ENCODE peak calls at places on chromosomes 3 and 15, in seven cellular contexts. One of them, this sample, is unnamed.
A peak's percentile ranks its signal among the peaks of the same experiment; 100 is the strongest.

GRCh38 chr3:137762674-137763593 is 1.2 kb upstream of the SOX14 start:
- DNase-seq in HFFc6: no peak
- DNase-seq in MV-4-11: no peak
- DNase-seq in anterior cingulate cortex: no peak
- DNase-seq in Caki2: no peak
- DNase-seq in A673: no peak
- DNase-seq in Right ventricle myocardium superior: no peak
- DNase-seq in this sample: no peak

GRCh38 chr3:88057650-88058321 is 1.0 kb downstream of the CGGBP1 start:
- DNase-seq in HFFc6: peak; percentile 6
- DNase-seq in MV-4-11: no peak
- DNase-seq in anterior cingulate cortex: no peak
- DNase-seq in Caki2: peak; percentile 14
- DNase-seq in A673: peak; percentile 64
- DNase-seq in Right ventricle myocardium superior: no peak
- DNase-seq in this sample: no peak

GRCh38 chr3:4943553-4943952 is 35.7 kb upstream of the BHLHE40 start:
- DNase-seq in HFFc6: no peak
- DNase-seq in MV-4-11: no peak
- DNase-seq in anterior cingulate cortex: no peak
- DNase-seq in Caki2: no peak
- DNase-seq in A673: peak; percentile 7
- DNase-seq in Right ventricle myocardium superior: no peak
- DNase-seq in this sample: no peak

GRCh38 chr3:189139631-189140030 is 32.1 kb upstream of the TPRG1 start:
- DNase-seq in HFFc6: no peak
- DNase-seq in MV-4-11: no peak
- DNase-seq in anterior cingulate cortex: no peak
- DNase-seq in Caki2: no peak
- DNase-seq in A673: no peak
- DNase-seq in Right ventricle myocardium superior: no peak
- DNase-seq in this sample: no peak

GRCh38 chr3:150490212-150490611 is 56.1 kb downstream of the SERP1 start:
- DNase-seq in HFFc6: no peak
- DNase-seq in MV-4-11: no peak
- DNase-seq in anterior cingulate cortex: no peak
- DNase-seq in Caki2: no peak
- DNase-seq in A673: no peak
- DNase-seq in Right ventricle myocardium superior: no peak
- DNase-seq in this sample: no peak

GRCh38 chr15:51724673-51725072 is 12.8 kb downstream of the LYSMD2 start:
- DNase-seq in HFFc6: no peak
- DNase-seq in MV-4-11: no peak
- DNase-seq in anterior cingulate cortex: no peak
- DNase-seq in Caki2: no peak
- DNase-seq in A673: peak; percentile 16
- DNase-seq in Right ventricle myocardium superior: no peak
- DNase-seq in this sample: no peak

GRCh38 chr3:177287231-177287630 is 89.9 kb upstream of the TBL1XR1 start:
- DNase-seq in HFFc6: no peak
- DNase-seq in MV-4-11: peak; percentile 65
- DNase-seq in anterior cingulate cortex: no peak
- DNase-seq in Caki2: no peak
- DNase-seq in A673: no peak
- DNase-seq in Right ventricle myocardium superior: no peak
- DNase-seq in this sample: no peak

GRCh38 chr15:73751896-73752816 is 995 bp downstream of the INSYN1 start:
- DNase-seq in HFFc6: no peak
- DNase-seq in MV-4-11: no peak
- DNase-seq in anterior cingulate cortex: no peak
- DNase-seq in Caki2: no peak
- DNase-seq in A673: no peak
- DNase-seq in Right ventricle myocardium superior: no peak
- DNase-seq in this sample: no peak

GRCh38 chr3:123194552-123194951 is 7.2 kb upstream of the SEC22A start:
- DNase-seq in HFFc6: no peak
- DNase-seq in MV-4-11: no peak
- DNase-seq in anterior cingulate cortex: no peak
- DNase-seq in Caki2: no peak
- DNase-seq in A673: no peak
- DNase-seq in Right ventricle myocardium superior: no peak
- DNase-seq in this sample: no peak

GRCh38 chr3:60140160-60140559 is 1090.3 kb upstream of the CFAP20DC start:
- DNase-seq in HFFc6: no peak
- DNase-seq in MV-4-11: no peak
- DNase-seq in anterior cingulate cortex: no peak
- DNase-seq in Caki2: no peak
- DNase-seq in A673: no peak
- DNase-seq in Right ventricle myocardium superior: no peak
- DNase-seq in this sample: no peak

GRCh38 chr3:108780235-108780634 is 23.0 kb upstream of the RETNLB start:
- DNase-seq in HFFc6: no peak
- DNase-seq in MV-4-11: no peak
- DNase-seq in anterior cingulate cortex: no peak
- DNase-seq in Caki2: no peak
- DNase-seq in A673: no peak
- DNase-seq in Right ventricle myocardium superior: no peak
- DNase-seq in this sample: no peak

GRCh38 chr3:2098398-2099027 is at the start of gene CNTN4:
- DNase-seq in HFFc6: no peak
- DNase-seq in MV-4-11: no peak
- DNase-seq in anterior cingulate cortex: no peak
- DNase-seq in Caki2: peak; percentile 73
- DNase-seq in A673: peak; percentile 89
- DNase-seq in Right ventricle myocardium superior: peak; percentile 53
- DNase-seq in this sample: no peak

GRCh38 chr3:126342211-126342610 is 15.0 kb downstream of the KLF15 start:
- DNase-seq in HFFc6: no peak
- DNase-seq in MV-4-11: no peak
- DNase-seq in anterior cingulate cortex: no peak
- DNase-seq in Caki2: no peak
- DNase-seq in A673: no peak
- DNase-seq in Right ventricle myocardium superior: peak; percentile 35
- DNase-seq in this sample: no peak

GRCh38 chr3:32684029-32684799 is 774 bp upstream of the CNOT10 start:
- DNase-seq in HFFc6: no peak
- DNase-seq in MV-4-11: no peak
- DNase-seq in anterior cingulate cortex: no peak
- DNase-seq in Caki2: peak; percentile 4
- DNase-seq in A673: no peak
- DNase-seq in Right ventricle myocardium superior: no peak
- DNase-seq in this sample: no peak

GRCh38 chr3:43838877-43839276 is 148.1 kb downstream of the ABHD5 start:
- DNase-seq in HFFc6: no peak
- DNase-seq in MV-4-11: no peak
- DNase-seq in anterior cingulate cortex: no peak
- DNase-seq in Caki2: no peak
- DNase-seq in A673: no peak
- DNase-seq in Right ventricle myocardium superior: no peak
- DNase-seq in this sample: no peak

GRCh38 chr3:184880616-184881015 is 68.7 kb downstream of the VPS8 start:
- DNase-seq in HFFc6: no peak
- DNase-seq in MV-4-11: no peak
- DNase-seq in anterior cingulate cortex: no peak
- DNase-seq in Caki2: no peak
- DNase-seq in A673: no peak
- DNase-seq in Right ventricle myocardium superior: no peak
- DNase-seq in this sample: no peak

GRCh38 chr15:28006116-28006911 is 92.8 kb downstream of the OCA2 start:
- DNase-seq in HFFc6: no peak
- DNase-seq in MV-4-11: no peak
- DNase-seq in anterior cingulate cortex: no peak
- DNase-seq in Caki2: no peak
- DNase-seq in A673: no peak
- DNase-seq in Right ventricle myocardium superior: no peak
- DNase-seq in this sample: no peak

GRCh38 chr15:88428053-88428452 is 39.1 kb downstream of the MRPL46 start:
- DNase-seq in HFFc6: no peak
- DNase-seq in MV-4-11: no peak
- DNase-seq in anterior cingulate cortex: no peak
- DNase-seq in Caki2: no peak
- DNase-seq in A673: no peak
- DNase-seq in Right ventricle myocardium superior: no peak
- DNase-seq in this sample: no peak

GRCh38 chr15:65723786-65724354 is 68.2 kb downstream of the DENND4A start:
- DNase-seq in HFFc6: no peak
- DNase-seq in MV-4-11: peak; percentile 44
- DNase-seq in anterior cingulate cortex: no peak
- DNase-seq in Caki2: no peak
- DNase-seq in A673: no peak
- DNase-seq in Right ventricle myocardium superior: no peak
- DNase-seq in this sample: no peak

GRCh38 chr15:69574506-69574905 is 121.9 kb downstream of the RPLP1 start:
- DNase-seq in HFFc6: no peak
- DNase-seq in MV-4-11: peak; percentile 39
- DNase-seq in anterior cingulate cortex: no peak
- DNase-seq in Caki2: no peak
- DNase-seq in A673: no peak
- DNase-seq in Right ventricle myocardium superior: no peak
- DNase-seq in this sample: no peak

GRCh38 chr3:174949523-174949922 is 90.4 kb downstream of the NAALADL2 start:
- DNase-seq in HFFc6: peak; percentile 98
- DNase-seq in MV-4-11: no peak
- DNase-seq in anterior cingulate cortex: no peak
- DNase-seq in Caki2: peak; percentile 92
- DNase-seq in A673: no peak
- DNase-seq in Right ventricle myocardium superior: no peak
- DNase-seq in this sample: peak; percentile 36

GRCh38 chr3:190076601-190077444 is 43.9 kb downstream of the P3H2 start:
- DNase-seq in HFFc6: peak; percentile 99
- DNase-seq in MV-4-11: no peak
- DNase-seq in anterior cingulate cortex: peak; percentile 27
- DNase-seq in Caki2: peak; percentile 89
- DNase-seq in A673: peak; percentile 72
- DNase-seq in Right ventricle myocardium superior: no peak
- DNase-seq in this sample: peak; percentile 98